ENCODE peak calls at places on chromosome 21, in five cellular contexts. S is lower lobe of right lung, L is pancreas, F is dorsolateral prefrontal cortex, O is suprapubic skin. Q is an unnamed sample.

GRCh38 chr21:42939581-42940413 is 14.4 kb upstream of the ERVH48-1 start:
- DNase-seq in S (no peak), L (no peak), F (peak; percentile 65), O (no peak), Q (no peak)

GRCh38 chr21:14551741-14552140 is 5.6 kb upstream of the SAMSN1 start:
- DNase-seq in S (no peak), L (no peak), F (no peak), O (no peak), Q (no peak)

GRCh38 chr21:20404915-20405314 is 593.3 kb upstream of the NCAM2 start:
- DNase-seq in S (no peak), L (no peak), F (no peak), O (no peak), Q (no peak)

GRCh38 chr21:40516336-40516735 is 330.6 kb downstream of the DSCAM start:
- DNase-seq in S (no peak), L (no peak), F (no peak), O (no peak), Q (no peak)

GRCh38 chr21:42580793-42581201 is 67.1 kb downstream of the SLC37A1 start:
- DNase-seq in S (no peak), L (peak; percentile 17), F (no peak), O (peak; percentile 21), Q (no peak)

GRCh38 chr21:42706765-42707164 is 53.3 kb downstream of the PDE9A start:
- DNase-seq in S (no peak), L (no peak), F (no peak), O (no peak), Q (no peak)

GRCh38 chr21:37627074-37627473 is 260.5 kb downstream of the DYRK1A start:
- DNase-seq in S (no peak), L (no peak), F (no peak), O (no peak), Q (no peak)

GRCh38 chr21:27219068-27219467 is 252.2 kb upstream of the ADAMTS5 start:
- DNase-seq in S (no peak), L (no peak), F (no peak), O (no peak), Q (no peak)

GRCh38 chr21:34912022-34912933 is 136.8 kb downstream of the RUNX1 start:
- DNase-seq in S (no peak), L (no peak), F (no peak), O (no peak), Q (no peak)

GRCh38 chr21:15134711-15135110 is 69.9 kb upstream of the NRIP1 start:
- DNase-seq in S (peak; percentile 48), L (no peak), F (no peak), O (no peak), Q (no peak)

GRCh38 chr21:31446206-31446900 is 102.3 kb upstream of the TIAM1 start:
- DNase-seq in S (no peak), L (no peak), F (no peak), O (no peak), Q (peak; percentile 32)

GRCh38 chr21:41559658-41560599 is 52.0 kb upstream of the TMPRSS2 start:
- DNase-seq in S (no peak), L (no peak), F (no peak), O (no peak), Q (no peak)

GRCh38 chr21:33428669-33429068 is 25.5 kb downstream of the IFNGR2 start:
- DNase-seq in S (peak; percentile 68), L (no peak), F (no peak), O (no peak), Q (no peak)

GRCh38 chr21:33660406-33660805 is 18.1 kb downstream of the ITSN1 start:
- DNase-seq in S (no peak), L (no peak), F (no peak), O (no peak), Q (no peak)

GRCh38 chr21:41369915-41370839 is 8.3 kb downstream of the MX2 start:
- DNase-seq in S (no peak), L (no peak), F (no peak), O (peak; percentile 73), Q (no peak)

GRCh38 chr21:34762761-34763160 is 94.0 kb downstream of the CLIC6 start:
- DNase-seq in S (no peak), L (no peak), F (no peak), O (no peak), Q (no peak)

GRCh38 chr21:21114456-21114855 is 116.2 kb downstream of the NCAM2 start:
- DNase-seq in S (no peak), L (no peak), F (no peak), O (no peak), Q (no peak)

GRCh38 chr21:33040215-33040614 is 14.5 kb downstream of the OLIG2 start:
- DNase-seq in S (no peak), L (no peak), F (no peak), O (no peak), Q (no peak)

GRCh38 chr21:43369124-43369523 is 57.8 kb downstream of the SIK1 start:
- DNase-seq in S (no peak), L (peak; percentile 28), F (peak; percentile 72), O (no peak), Q (no peak)

GRCh38 chr21:34268493-34268892 is 95.3 kb upstream of the KCNE2 start:
- DNase-seq in S (no peak), L (no peak), F (no peak), O (no peak), Q (no peak)

GRCh38 chr21:45366931-45367401 is 38.0 kb upstream of the COL18A1 start:
- DNase-seq in S (no peak), L (peak; percentile 69), F (no peak), O (no peak), Q (no peak)
- TF ChIP-seq CTCF in S (no peak), L (no peak), F (no peak), O (no peak), Q (no peak)

DNA sequence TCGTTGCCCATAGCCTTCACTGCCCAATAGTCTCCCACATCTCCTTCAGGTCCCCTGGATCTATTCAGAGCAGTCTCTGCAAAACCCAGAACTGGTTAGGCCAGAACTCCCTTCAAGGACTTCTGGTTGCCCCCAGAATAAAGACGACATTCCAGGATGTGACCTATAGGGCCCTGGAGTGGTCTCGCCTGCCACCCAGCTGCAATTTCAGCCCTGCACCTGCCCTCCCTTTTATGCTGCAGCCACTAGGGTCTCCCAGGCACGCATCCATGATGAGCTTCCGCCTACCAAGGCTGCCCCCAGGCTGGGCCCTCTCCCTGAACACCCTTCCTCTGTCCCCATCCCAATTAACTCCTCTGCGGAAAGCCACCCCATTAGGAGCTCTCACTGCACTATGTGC is 7.2 kb upstream of the TSPEAR start:
- DNase-seq in S (no peak), L (no peak), F (no peak), O (peak; percentile 26), Q (no peak)
- H3K27me3 ChIP-seq in S (peaks cover 39% of the 10 kb centered on the region), L (no peaks in the 10 kb centered on the region), F (peaks cover 38% of the 10 kb centered on the region), O (peaks cover 39% of the 10 kb centered on the region), Q (peaks cover 19% of the 10 kb centered on the region)

GRCh38 chr21:28339403-28339802 is 653.3 kb downstream of the LTN1 start:
- DNase-seq in S (no peak), L (no peak), F (no peak), O (no peak), Q (no peak)

GRCh38 chr21:28334407-28334806 is 658.3 kb downstream of the LTN1 start:
- DNase-seq in S (no peak), L (no peak), F (no peak), O (no peak), Q (no peak)

GRCh38 chr21:28336299-28336698 is 656.4 kb downstream of the LTN1 start:
- DNase-seq in S (no peak), L (no peak), F (no peak), O (no peak), Q (no peak)

GRCh38 chr21:28338906-28339305 is 653.8 kb downstream of the LTN1 start:
- DNase-seq in S (no peak), L (no peak), F (no peak), O (no peak), Q (no peak)

GRCh38 chr21:28337319-28337718 is 655.4 kb downstream of the LTN1 start:
- DNase-seq in S (no peak), L (no peak), F (no peak), O (no peak), Q (no peak)
- TF ChIP-seq CTCF in S (no peak), L (peak; percentile 37), F (peak; percentile 51), O (no peak), Q (no peak)

GRCh38 chr21:38671716-38672115 is 134.0 kb upstream of the ETS2 start:
- DNase-seq in S (no peak), L (no peak), F (no peak), O (no peak), Q (no peak)
- H3K27me3 ChIP-seq in S (peaks cover 6% of the 10 kb centered on the region), L (no peaks in the 10 kb centered on the region), F (peaks cover 14% of the 10 kb centered on the region), O (peaks cover 7% of the 10 kb centered on the region), Q (peaks cover 18% of the 10 kb centered on the region)

GRCh38 chr21:18840239-18840638 is 436.7 kb upstream of the TMPRSS15 start:
- DNase-seq in S (no peak), L (no peak), F (no peak), O (no peak), Q (no peak)
- TF ChIP-seq CTCF in S (no peak), L (no peak), F (no peak), O (no peak), Q (no peak)